ENCODE peak calls at places on chromosomes 3 and 15, in seven cellular contexts. A is AG04449; Y is omental fat pad; U is skeletal muscle cell; C is mucosa of descending colon; H is stimulated activated effector memory CD8-positive, alpha-beta T cell treated with anti-CD3 and anti-CD28 coated beads, Interleukin-12 subunit alpha, Interleukin-12 subunit beta, amount 100 ng/mL, for 72 hours; R is occipital lobe. Z is an unnamed sample.
A peak's percentile ranks its signal among the peaks of the same experiment; 100 is the strongest.

GRCh38 chr3:123657578-123657977 is 72.7 kb upstream of the HACD2 start:
- DNase-seq in R (no peak), Y (no peak), H (no peak), A (no peak), C (no peak), U (no peak), Z (no peak)

GRCh38 chr3:14555835-14556234 is 15.7 kb upstream of the GRIP2 start:
- DNase-seq in C (no peak), U (no peak), R (no peak), H (no peak), A (no peak), Y (no peak), Z (no peak)

GRCh38 chr3:98961161-98962155 is 60.0 kb upstream of the DCBLD2 start:
- DNase-seq in R (no peak), U (peak; percentile 94), H (no peak), A (peak; percentile 85), C (no peak), Y (no peak), Z (peak; percentile 91)

GRCh38 chr3:27720899-27721716 is 1.0 kb downstream of the EOMES start:
- DNase-seq in U (no peak), H (peak; percentile 30), C (no peak), R (no peak), Y (no peak), A (no peak), Z (no peak)

GRCh38 chr3:13229291-13229949 is 156.2 kb upstream of the IQSEC1 start:
- DNase-seq in U (no peak), R (no peak), H (no peak), Y (no peak), C (peak; percentile 7), A (no peak), Z (peak; percentile 26)

GRCh38 chr3:188573929-188574317 is 420.0 kb downstream of the LPP start:
- DNase-seq in Y (no peak), C (no peak), U (no peak), R (no peak), A (no peak), H (no peak), Z (no peak)

GRCh38 chr3:124063168-124063909 is 71.4 kb upstream of the ROPN1 start:
- DNase-seq in Y (no peak), U (peak; percentile 7), A (peak; percentile 40), H (no peak), C (no peak), R (peak; percentile 7), Z (peak; percentile 55)

GRCh38 chr3:100563652-100564215 is 45.7 kb upstream of the ADGRG7 start:
- DNase-seq in U (no peak), Y (no peak), A (no peak), C (no peak), R (no peak), H (no peak), Z (no peak)

GRCh38 chr3:189202583-189202982 is 30.8 kb downstream of the TPRG1 start:
- DNase-seq in H (no peak), R (no peak), C (no peak), U (no peak), Y (no peak), A (no peak), Z (no peak)

GRCh38 chr3:136093771-136094170 is 102.4 kb downstream of the MSL2 start:
- DNase-seq in A (no peak), Y (no peak), U (no peak), H (no peak), C (no peak), R (no peak), Z (no peak)

GRCh38 chr3:16884084-16884747 is 539 bp upstream of the PLCL2 start:
- DNase-seq in R (no peak), Y (no peak), U (no peak), C (peak; percentile 81), A (no peak), H (peak; percentile 58), Z (peak; percentile 27)

GRCh38 chr15:79657722-79658121 is 225.6 kb downstream of the MINAR1 start:
- DNase-seq in H (no peak), Y (no peak), U (no peak), C (no peak), R (no peak), A (no peak), Z (no peak)

GRCh38 chr3:46893763-46894162 is 16.2 kb downstream of the PTH1R start:
- DNase-seq in R (no peak), C (peak; percentile 44), A (no peak), H (no peak), U (no peak), Y (no peak), Z (no peak)

GRCh38 chr3:105145516-105145915 is 221.2 kb upstream of the ALCAM start:
- DNase-seq in R (no peak), H (no peak), Y (no peak), A (no peak), C (no peak), U (no peak), Z (no peak)

GRCh38 chr3:163768048-163768447 is 1310.2 kb downstream of the SI start:
- DNase-seq in Y (no peak), A (no peak), H (no peak), R (no peak), U (no peak), C (no peak), Z (no peak)

GRCh38 chr3:172202797-172203196 is 163.4 kb downstream of the FNDC3B start:
- DNase-seq in C (no peak), H (no peak), A (no peak), U (no peak), R (no peak), Y (no peak), Z (peak; percentile 37)

GRCh38 chr3:120052685-120053084 is 41.6 kb downstream of the GSK3B start:
- DNase-seq in R (no peak), A (no peak), U (no peak), H (no peak), C (no peak), Y (no peak), Z (peak; percentile 16)

GRCh38 chr3:3573341-3573740 is 225.9 kb upstream of the LRRN1 start:
- DNase-seq in R (no peak), U (no peak), A (no peak), H (no peak), C (no peak), Y (no peak), Z (no peak)

GRCh38 chr3:126036056-126036549 is 47.8 kb downstream of the SLC41A3 start:
- DNase-seq in C (no peak), U (no peak), H (no peak), A (no peak), Y (no peak), R (no peak), Z (no peak)

GRCh38 chr15:96273317-96274086 is 57.0 kb upstream of the NR2F2 start:
- DNase-seq in A (peak; percentile 92), Y (no peak), R (no peak), C (no peak), H (no peak), U (peak; percentile 100), Z (peak; percentile 100)

GRCh38 chr3:146465713-146466465 is 3.5 kb downstream of the PLSCR2 start:
- DNase-seq in Y (no peak), C (no peak), R (no peak), A (no peak), U (no peak), H (no peak), Z (peak; percentile 12)

GRCh38 chr3:127427169-127427655 is 139.4 kb upstream of the PRR20G start:
- DNase-seq in Y (no peak), R (no peak), A (no peak), C (no peak), H (no peak), U (no peak), Z (no peak)

GRCh38 chr15:88331291-88331690 is 74.8 kb upstream of the NTRK3 start:
- DNase-seq in C (no peak), R (no peak), U (no peak), A (no peak), H (peak; percentile 9), Y (no peak), Z (peak; percentile 11)

GRCh38 chr15:32700501-32701150 is 17.2 kb upstream of the GREM1 start:
- DNase-seq in H (no peak), Y (no peak), C (no peak), A (no peak), R (no peak), U (no peak), Z (no peak)

GRCh38 chr15:76904461-76905012 is 603 bp downstream of the SCAPER start:
- DNase-seq in R (peak; percentile 25), U (peak; percentile 7), A (no peak), H (no peak), Y (no peak), C (no peak), Z (peak; percentile 31)

GRCh38 chr3:73060302-73060723 is 1.1 kb upstream of the EBLN2 start:
- DNase-seq in Y (no peak), H (no peak), A (no peak), U (peak; percentile 33), C (no peak), R (no peak), Z (peak; percentile 59)

GRCh38 chr3:49616491-49616941 is 57.6 kb upstream of the APEH start:
- DNase-seq in A (peak; percentile 17), Y (no peak), H (no peak), R (no peak), C (no peak), U (peak; percentile 37), Z (peak; percentile 84)

GRCh38 chr3:55854395-55854994 is 367.4 kb upstream of the WNT5A start:
- DNase-seq in R (no peak), Y (no peak), H (no peak), U (no peak), C (no peak), A (no peak), Z (no peak)

Z was measured in EH.